ENCODE peak calls at places on chromosomes 11 and 22, in seven cellular contexts. One of them, this sample, is unnamed.

GRCh38 chr11:35483131-35483800 is 42.1 kb downstream of the PAMR1 start:
- DNase-seq in GM12878: no peak
- DNase-seq in body of pancreas: no peak
- DNase-seq in fibroblast of lung: peak
- DNase-seq in dorsolateral prefrontal cortex: no peak
- DNase-seq in gastrocnemius medialis: no peak
- DNase-seq in brain microvascular endothelial cell: peak
- DNase-seq in this sample: no peak

GRCh38 chr11:123504401-123504800 is 74.3 kb downstream of the GRAMD1B start:
- DNase-seq in GM12878: no peak
- DNase-seq in body of pancreas: no peak
- DNase-seq in fibroblast of lung: no peak
- DNase-seq in dorsolateral prefrontal cortex: no peak
- DNase-seq in gastrocnemius medialis: no peak
- DNase-seq in brain microvascular endothelial cell: no peak
- DNase-seq in this sample: no peak

GRCh38 chr11:121246021-121246768 is 46.4 kb upstream of the SC5D start:
- DNase-seq in GM12878: no peak
- DNase-seq in body of pancreas: no peak
- DNase-seq in fibroblast of lung: no peak
- DNase-seq in dorsolateral prefrontal cortex: no peak
- DNase-seq in gastrocnemius medialis: no peak
- DNase-seq in brain microvascular endothelial cell: no peak
- DNase-seq in this sample: no peak

GRCh38 chr22:23120415-23120899 is 21.3 kb downstream of the RSPH14 start:
- DNase-seq in GM12878: no peak
- DNase-seq in body of pancreas: no peak
- DNase-seq in fibroblast of lung: no peak
- DNase-seq in dorsolateral prefrontal cortex: no peak
- DNase-seq in gastrocnemius medialis: no peak
- DNase-seq in brain microvascular endothelial cell: no peak
- DNase-seq in this sample: no peak

GRCh38 chr11:66981976-66982578 is 7.0 kb downstream of the C11orf86 start:
- DNase-seq in GM12878: no peak
- DNase-seq in body of pancreas: peak
- DNase-seq in fibroblast of lung: peak
- DNase-seq in dorsolateral prefrontal cortex: peak
- DNase-seq in gastrocnemius medialis: peak
- DNase-seq in brain microvascular endothelial cell: peak
- DNase-seq in this sample: peak

GRCh38 chr22:40021401-40022000 is 26.7 kb downstream of the FAM83F start:
- DNase-seq in GM12878: no peak
- DNase-seq in body of pancreas: no peak
- DNase-seq in fibroblast of lung: no peak
- DNase-seq in dorsolateral prefrontal cortex: no peak
- DNase-seq in gastrocnemius medialis: no peak
- DNase-seq in brain microvascular endothelial cell: no peak
- DNase-seq in this sample: no peak

GRCh38 chr11:57283231-57283990 is 41.3 kb downstream of the TNKS1BP1 start:
- DNase-seq in GM12878: no peak
- DNase-seq in body of pancreas: no peak
- DNase-seq in fibroblast of lung: no peak
- DNase-seq in dorsolateral prefrontal cortex: no peak
- DNase-seq in gastrocnemius medialis: no peak
- DNase-seq in brain microvascular endothelial cell: no peak
- DNase-seq in this sample: no peak

GRCh38 chr11:91265946-91266345 is 958.7 kb upstream of the FAT3 start:
- DNase-seq in GM12878: no peak
- DNase-seq in body of pancreas: no peak
- DNase-seq in fibroblast of lung: peak
- DNase-seq in dorsolateral prefrontal cortex: no peak
- DNase-seq in gastrocnemius medialis: no peak
- DNase-seq in brain microvascular endothelial cell: no peak
- DNase-seq in this sample: no peak

GRCh38 chr11:61162092-61162935 is 1.1 kb upstream of the VPS37C start:
- DNase-seq in GM12878: no peak
- DNase-seq in body of pancreas: peak
- DNase-seq in fibroblast of lung: peak
- DNase-seq in dorsolateral prefrontal cortex: peak
- DNase-seq in gastrocnemius medialis: no peak
- DNase-seq in brain microvascular endothelial cell: peak
- DNase-seq in this sample: no peak

GRCh38 chr11:70477607-70478006 is 79.3 kb downstream of the CTTN start:
- DNase-seq in GM12878: no peak
- DNase-seq in body of pancreas: no peak
- DNase-seq in fibroblast of lung: peak
- DNase-seq in dorsolateral prefrontal cortex: peak
- DNase-seq in gastrocnemius medialis: no peak
- DNase-seq in brain microvascular endothelial cell: no peak
- DNase-seq in this sample: no peak

GRCh38 chr11:95984035-95984434 is 60.1 kb upstream of the MTMR2 start:
- DNase-seq in GM12878: no peak
- DNase-seq in body of pancreas: no peak
- DNase-seq in fibroblast of lung: no peak
- DNase-seq in dorsolateral prefrontal cortex: no peak
- DNase-seq in gastrocnemius medialis: no peak
- DNase-seq in brain microvascular endothelial cell: no peak
- DNase-seq in this sample: no peak

GRCh38 chr11:38089728-38090127 is 1491.7 kb upstream of the RAG2 start:
- DNase-seq in GM12878: no peak
- DNase-seq in body of pancreas: no peak
- DNase-seq in fibroblast of lung: peak
- DNase-seq in dorsolateral prefrontal cortex: no peak
- DNase-seq in gastrocnemius medialis: no peak
- DNase-seq in brain microvascular endothelial cell: peak
- DNase-seq in this sample: no peak

GRCh38 chr22:45318558-45319318 is 9.0 kb downstream of the FAM118A start:
- DNase-seq in GM12878: peak
- DNase-seq in body of pancreas: no peak
- DNase-seq in fibroblast of lung: peak
- DNase-seq in dorsolateral prefrontal cortex: no peak
- DNase-seq in gastrocnemius medialis: no peak
- DNase-seq in brain microvascular endothelial cell: no peak
- DNase-seq in this sample: no peak

GRCh38 chr22:45319319-45319675 is 9.6 kb downstream of the FAM118A start:
- DNase-seq in GM12878: no peak
- DNase-seq in body of pancreas: peak
- DNase-seq in fibroblast of lung: peak
- DNase-seq in dorsolateral prefrontal cortex: no peak
- DNase-seq in gastrocnemius medialis: no peak
- DNase-seq in brain microvascular endothelial cell: peak
- DNase-seq in this sample: no peak

GRCh38 chr22:45316796-45317526 is 7.2 kb downstream of the FAM118A start:
- DNase-seq in GM12878: no peak
- DNase-seq in body of pancreas: no peak
- DNase-seq in fibroblast of lung: no peak
- DNase-seq in dorsolateral prefrontal cortex: no peak
- DNase-seq in gastrocnemius medialis: no peak
- DNase-seq in brain microvascular endothelial cell: no peak
- DNase-seq in this sample: no peak

GRCh38 chr22:45318168-45318557 is 8.4 kb downstream of the FAM118A start:
- DNase-seq in GM12878: peak
- DNase-seq in body of pancreas: peak
- DNase-seq in fibroblast of lung: peak
- DNase-seq in dorsolateral prefrontal cortex: no peak
- DNase-seq in gastrocnemius medialis: no peak
- DNase-seq in brain microvascular endothelial cell: peak
- DNase-seq in this sample: peak

DNA sequence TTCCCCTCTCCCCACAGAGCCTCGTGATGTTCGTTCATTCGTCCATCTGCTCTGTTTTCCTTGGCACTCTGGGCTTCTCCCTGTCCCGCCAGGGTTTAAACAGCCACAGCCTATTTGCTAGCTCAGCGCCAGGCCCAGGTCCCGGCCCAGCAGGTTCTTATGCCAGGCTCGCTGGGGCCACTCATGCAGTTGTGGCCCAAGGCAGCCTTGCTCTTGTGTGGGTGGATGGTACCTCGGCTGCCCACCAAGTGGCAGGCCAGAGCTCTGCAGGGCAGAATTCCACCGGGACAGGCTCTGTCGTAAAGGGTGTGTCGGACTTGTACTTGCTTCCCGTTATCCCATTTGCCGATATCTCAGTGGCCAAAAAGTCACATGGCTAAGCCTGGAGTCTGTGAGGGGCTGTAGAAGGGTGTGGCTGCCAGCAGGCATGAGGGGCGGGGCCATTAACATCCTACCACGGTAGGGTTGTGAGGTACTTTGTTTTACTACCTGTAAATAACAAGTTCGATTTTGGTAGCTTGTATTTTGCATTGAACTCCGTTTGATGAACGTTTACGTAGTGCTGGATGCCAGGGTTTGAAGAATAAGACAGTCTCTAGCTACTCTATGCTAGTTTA is 7.9 kb downstream of the FAM118A start:
- DNase-seq in GM12878: no peak
- DNase-seq in body of pancreas: no peak
- DNase-seq in fibroblast of lung: peak
- DNase-seq in dorsolateral prefrontal cortex: no peak
- DNase-seq in gastrocnemius medialis: no peak
- DNase-seq in brain microvascular endothelial cell: peak
- DNase-seq in this sample: peak
- TF ChIP-seq CTCF in GM12878: peak
- TF ChIP-seq CTCF in body of pancreas: no peak
- TF ChIP-seq CTCF in fibroblast of lung: peak
- TF ChIP-seq CTCF in dorsolateral prefrontal cortex: peak
- TF ChIP-seq CTCF in gastrocnemius medialis: peak
- TF ChIP-seq CTCF in brain microvascular endothelial cell: peak
- TF ChIP-seq CTCF in this sample: peak

DNA sequence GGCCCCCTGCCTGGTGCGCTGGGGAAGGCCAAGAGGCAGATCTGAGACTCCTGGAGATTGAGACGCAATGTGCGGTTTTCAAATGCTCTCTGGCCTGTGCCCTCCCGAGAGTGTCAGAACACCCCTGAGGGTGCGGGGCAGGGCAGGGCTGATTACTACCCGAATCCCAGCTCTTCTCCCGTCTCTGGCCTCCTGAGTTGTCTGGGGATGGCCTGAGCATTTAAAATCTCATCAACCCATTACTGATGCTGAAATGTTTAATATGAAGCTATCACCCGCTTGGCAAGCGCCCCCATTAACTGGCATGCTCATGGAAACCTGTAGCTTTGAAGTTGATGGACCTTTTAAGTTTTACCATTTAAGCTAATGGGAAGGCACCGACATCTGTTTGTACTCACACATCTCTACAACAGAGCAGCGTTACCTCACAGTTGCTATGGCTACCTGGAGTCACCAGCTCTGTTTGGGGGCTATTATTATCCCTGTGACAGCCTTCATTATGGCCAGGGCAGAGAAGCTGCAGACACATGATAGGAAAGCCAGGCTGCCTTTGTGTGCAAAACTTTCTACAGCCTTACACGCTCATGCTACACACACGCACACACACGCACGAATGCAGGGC is 3.6 kb upstream of the MB start:
- DNase-seq in GM12878: no peak
- DNase-seq in body of pancreas: no peak
- DNase-seq in fibroblast of lung: peak
- DNase-seq in dorsolateral prefrontal cortex: no peak
- DNase-seq in gastrocnemius medialis: peak
- DNase-seq in brain microvascular endothelial cell: peak
- DNase-seq in this sample: no peak
- H3K27ac ChIP-seq in GM12878: no peak
- H3K27ac ChIP-seq in body of pancreas: no peak
- H3K27ac ChIP-seq in fibroblast of lung: no peak
- H3K27ac ChIP-seq in dorsolateral prefrontal cortex: no peak
- H3K27ac ChIP-seq in gastrocnemius medialis: peak
- H3K27ac ChIP-seq in brain microvascular endothelial cell: no peak
- H3K27ac ChIP-seq in this sample: no peak

GRCh38 chr11:90113541-90113940 is 20.9 kb upstream of the NAALAD2 start:
- DNase-seq in GM12878: no peak
- DNase-seq in body of pancreas: no peak
- DNase-seq in fibroblast of lung: no peak
- DNase-seq in dorsolateral prefrontal cortex: no peak
- DNase-seq in gastrocnemius medialis: no peak
- DNase-seq in brain microvascular endothelial cell: no peak
- DNase-seq in this sample: no peak
- TF ChIP-seq CTCF in GM12878: no peak
- TF ChIP-seq CTCF in body of pancreas: no peak
- TF ChIP-seq CTCF in fibroblast of lung: peak
- TF ChIP-seq CTCF in dorsolateral prefrontal cortex: peak
- TF ChIP-seq CTCF in gastrocnemius medialis: no peak
- TF ChIP-seq CTCF in brain microvascular endothelial cell: peak
- TF ChIP-seq CTCF in this sample: no peak

GRCh38 chr22:24698266-24698926 is 76.1 kb downstream of the PIWIL3 start:
- DNase-seq in GM12878: no peak
- DNase-seq in body of pancreas: no peak
- DNase-seq in fibroblast of lung: no peak
- DNase-seq in dorsolateral prefrontal cortex: no peak
- DNase-seq in gastrocnemius medialis: no peak
- DNase-seq in brain microvascular endothelial cell: no peak
- DNase-seq in this sample: no peak
- H3K27ac ChIP-seq in GM12878: no peak
- H3K27ac ChIP-seq in body of pancreas: no peak
- H3K27ac ChIP-seq in fibroblast of lung: no peak
- H3K27ac ChIP-seq in dorsolateral prefrontal cortex: no peak
- H3K27ac ChIP-seq in gastrocnemius medialis: no peak
- H3K27ac ChIP-seq in brain microvascular endothelial cell: no peak
- H3K27ac ChIP-seq in this sample: no peak

This sample was measured in ascending aorta.